ENCODE peak calls at places on chromosomes 16 and 17, in five cellular contexts. L is IMR-90, S is H9, U is mesendoderm, J is H1. F is an unnamed sample.

GRCh38 chr17:79808763-79809529 is 12.1 kb upstream of the CBX8 start:
- DNase-seq in L (no peak), S (peak; percentile 85), U (peak; percentile 84), J (no peak), F (no peak)

GRCh38 chr16:57758331-57759117 is 23.0 kb downstream of the KATNB1 start:
- DNase-seq in L (no peak), S (no peak), U (no peak), J (no peak), F (no peak)

GRCh38 chr17:81417049-81417878 is 22.0 kb downstream of the BAHCC1 start:
- DNase-seq in L (no peak), S (no peak), U (no peak), J (no peak), F (no peak)

GRCh38 chr17:11240041-11240801 is 792 bp upstream of the SHISA6 start:
- DNase-seq in L (no peak), S (peak; percentile 78), U (peak; percentile 71), J (no peak), F (peak; percentile 50)

GRCh38 chr16:30417447-30418349 is 10.3 kb downstream of the ZNF771 start:
- DNase-seq in L (peak; percentile 88), S (peak; percentile 91), U (peak; percentile 98), J (peak; percentile 94), F (peak; percentile 94)

GRCh38 chr16:70770291-70770967 is 30.5 kb downstream of the VAC14 start:
- DNase-seq in L (no peak), S (no peak), U (no peak), J (no peak), F (no peak)

GRCh38 chr17:63973930-63974593 is 1.3 kb upstream of the SCN4A start:
- DNase-seq in L (peak; percentile 21), S (no peak), U (no peak), J (no peak), F (no peak)

GRCh38 chr17:42877037-42877436 is 23.6 kb upstream of the G6PC1 start:
- DNase-seq in L (no peak), S (no peak), U (no peak), J (no peak), F (no peak)

GRCh38 chr17:50328360-50328759 is 17.6 kb upstream of the XYLT2 start:
- DNase-seq in L (no peak), S (no peak), U (no peak), J (no peak), F (no peak)

GRCh38 chr16:4096509-4096908 is 19.7 kb downstream of the ADCY9 start:
- DNase-seq in L (no peak), S (no peak), U (no peak), J (no peak), F (no peak)

GRCh38 chr16:23317266-23317661 is 15.2 kb downstream of the SCNN1B start:
- DNase-seq in L (no peak), S (no peak), U (no peak), J (no peak), F (no peak)

GRCh38 chr17:82881900-82882714 is 42.3 kb upstream of the ZNF750 start:
- DNase-seq in L (no peak), S (no peak), U (no peak), J (no peak), F (no peak)

GRCh38 chr17:81538651-81539570 is 10.7 kb downstream of the FSCN2 start:
- DNase-seq in L (no peak), S (no peak), U (no peak), J (no peak), F (no peak)

GRCh38 chr16:19389246-19389645 is 28.4 kb upstream of the TMC5 start:
- DNase-seq in L (no peak), S (peak; percentile 80), U (peak; percentile 74), J (no peak), F (peak; percentile 14)

GRCh38 chr16:81864646-81865382 is 85.7 kb downstream of the PLCG2 start:
- DNase-seq in L (no peak), S (no peak), U (peak; percentile 9), J (no peak), F (no peak)

GRCh38 chr17:8310601-8311123 is 621 bp downstream of the ARHGEF15 start:
- DNase-seq in L (no peak), S (no peak), U (no peak), J (no peak), F (no peak)

DNA sequence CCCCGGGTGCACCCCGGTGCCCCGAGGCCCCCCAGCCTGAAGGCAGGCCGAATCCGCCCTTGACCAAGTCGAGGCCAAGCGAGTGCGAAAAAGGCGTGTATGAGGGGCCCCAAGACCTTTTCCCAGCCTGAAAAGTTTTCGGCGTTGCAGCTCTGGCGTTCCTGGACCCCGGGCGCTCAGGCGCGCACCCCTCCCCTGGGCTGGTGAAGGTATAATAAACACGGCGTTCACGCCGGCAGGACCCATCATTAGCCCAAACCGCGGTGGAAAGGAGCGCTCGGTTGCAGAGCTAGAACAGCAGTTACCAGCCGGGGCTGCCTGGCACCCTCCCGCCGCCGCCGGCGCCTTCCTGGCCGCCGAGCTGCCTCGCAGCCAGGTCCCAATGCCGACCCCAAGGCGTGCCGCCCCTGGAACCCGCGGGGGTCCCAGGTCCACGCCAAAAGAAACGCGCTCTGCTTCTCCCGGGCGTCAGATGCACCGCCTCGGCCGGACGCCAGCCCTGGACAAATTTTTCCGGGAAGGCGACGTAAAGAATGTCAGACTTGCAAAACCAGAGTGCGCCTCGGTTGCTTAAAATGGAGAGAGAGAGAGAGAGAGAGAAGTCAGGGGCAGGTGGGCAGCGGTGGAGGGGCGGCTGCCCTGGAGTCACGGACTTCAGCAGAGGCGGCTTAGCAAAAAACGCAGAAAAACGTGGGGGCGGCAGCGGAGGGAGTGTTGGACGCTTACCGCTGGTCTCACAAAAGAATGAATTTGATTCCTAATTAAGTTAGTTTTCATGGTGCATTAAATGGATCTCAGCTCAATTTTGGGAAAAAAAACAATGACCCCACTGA is 11.4 kb upstream of the FOXF1 start:
- DNase-seq in L (peak; percentile 52), S (no peak), U (no peak), J (no peak), F (no peak)
- H4K8ac ChIP-seq in L (peak overlapping the region; percentile 91), S (no peak overlapping the region), U (no peak overlapping the region), J (no peak overlapping the region), F (no peak overlapping the region)

DNA sequence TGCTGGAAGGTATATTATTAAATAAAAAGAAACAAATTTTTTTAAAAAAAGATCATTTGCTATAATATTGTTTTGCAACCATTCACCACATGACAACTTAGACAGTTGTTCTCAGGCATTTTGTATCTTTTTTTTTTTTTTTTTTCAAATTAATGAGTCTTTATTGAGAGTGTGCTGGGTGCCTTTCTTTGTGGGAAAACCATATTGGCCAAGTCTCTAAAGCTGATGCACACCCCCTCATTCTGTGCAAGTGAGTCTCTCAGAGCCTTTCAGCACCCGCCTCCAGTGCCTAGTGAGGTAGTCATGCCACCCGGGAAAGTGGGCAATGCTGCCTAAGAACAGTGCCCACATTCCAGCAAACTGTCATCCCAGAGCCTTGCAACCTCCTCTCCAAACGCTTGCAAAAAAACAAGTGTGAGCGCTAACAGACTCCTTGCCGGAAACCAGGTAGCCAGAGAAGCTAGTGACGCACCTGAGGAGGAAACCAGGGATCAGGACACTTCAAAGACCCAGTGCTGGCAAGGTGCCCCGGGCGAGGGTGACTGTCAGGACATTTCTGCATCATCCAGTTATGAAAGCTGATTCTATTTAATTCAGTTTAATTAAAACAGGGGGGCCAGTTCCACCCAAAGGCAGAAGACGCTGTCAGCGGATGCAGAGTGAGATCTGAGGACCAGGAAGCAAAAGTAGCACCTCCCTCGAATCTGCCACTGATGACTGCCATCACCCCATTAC is 34.9 kb downstream of the SMARCE1 start:
- DNase-seq in L (no peak), S (no peak), U (no peak), J (no peak), F (no peak)
- H3K18ac ChIP-seq in L (no peak overlapping the region), S (no peak overlapping the region), U (no peak overlapping the region), J (no peak overlapping the region), F (no peak overlapping the region)

GRCh38 chr17:19664136-19664820 is 15.7 kb downstream of the ALDH3A2 start:
- DNase-seq in L (no peak), S (peak; percentile 10), U (no peak), J (no peak), F (no peak)
- H4K8ac ChIP-seq in L (no peak overlapping the region), S (no peak overlapping the region), U (no peak overlapping the region), J (no peak overlapping the region), F (no peak overlapping the region)

GRCh38 chr17:33387406-33387805 is 94.3 kb upstream of the ASIC2 start:
- DNase-seq in L (no peak), S (no peak), U (no peak), J (no peak), F (no peak)

GRCh38 chr17:33390479-33391027 is 97.5 kb upstream of the ASIC2 start:
- DNase-seq in L (no peak), S (no peak), U (peak; percentile 35), J (no peak), F (no peak)

GRCh38 chr17:33385133-33385532 is 92.0 kb upstream of the ASIC2 start:
- DNase-seq in L (no peak), S (no peak), U (peak; percentile 48), J (no peak), F (no peak)

GRCh38 chr17:33385713-33386112 is 92.6 kb upstream of the ASIC2 start:
- DNase-seq in L (no peak), S (no peak), U (peak; percentile 52), J (no peak), F (no peak)

DNA sequence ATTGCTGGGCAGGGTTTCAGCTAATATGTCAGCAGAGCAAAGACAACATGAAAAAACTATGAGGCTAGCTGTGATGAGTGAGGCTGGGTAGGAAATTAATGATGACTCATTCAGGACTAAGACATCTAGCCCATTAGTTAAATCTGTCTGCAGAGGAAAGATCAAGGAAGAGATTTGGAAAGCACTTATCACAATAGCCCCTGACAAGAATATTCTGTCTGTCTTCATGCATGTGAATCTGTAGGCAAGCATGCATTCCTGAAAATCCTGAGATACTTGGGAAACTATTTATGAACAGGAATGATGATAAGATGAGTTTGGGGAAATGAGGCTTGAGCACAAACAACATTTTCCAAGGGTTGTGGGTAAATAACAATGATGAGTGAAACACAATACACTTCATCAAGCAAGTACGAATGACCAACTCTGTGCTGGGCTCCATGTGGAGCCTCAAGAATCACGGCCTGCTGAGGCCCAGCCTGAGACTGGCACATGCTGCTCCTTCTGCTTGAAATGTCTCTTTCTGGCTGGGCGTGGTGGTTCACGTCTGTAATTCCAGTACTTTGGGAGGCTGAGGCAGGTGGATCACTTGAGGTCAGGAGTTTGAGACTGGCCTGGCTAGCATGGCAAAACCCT is 96.5 kb upstream of the ASIC2 start:
- DNase-seq in L (no peak), S (no peak), U (peak; percentile 88), J (no peak), F (no peak)
- H3K18ac ChIP-seq in L (no peak overlapping the region), S (no peak overlapping the region), U (no peak overlapping the region), J (no peak overlapping the region), F (no peak overlapping the region)

GRCh38 chr16:66652661-66653060 is 43.9 kb downstream of the CMTM4 start:
- DNase-seq in L (no peak), S (no peak), U (no peak), J (no peak), F (no peak)

GRCh38 chr16:66650707-66651473 is 45.7 kb downstream of the CMTM4 start:
- DNase-seq in L (peak; percentile 80), S (peak; percentile 88), U (peak; percentile 92), J (peak; percentile 68), F (peak; percentile 81)

GRCh38 chr16:66651965-66652364 is 44.6 kb downstream of the CMTM4 start:
- DNase-seq in L (no peak), S (no peak), U (no peak), J (no peak), F (no peak)

GRCh38 chr16:66649636-66650205 is 45.2 kb downstream of the CMTM3 start:
- DNase-seq in L (no peak), S (no peak), U (no peak), J (no peak), F (no peak)

DNA sequence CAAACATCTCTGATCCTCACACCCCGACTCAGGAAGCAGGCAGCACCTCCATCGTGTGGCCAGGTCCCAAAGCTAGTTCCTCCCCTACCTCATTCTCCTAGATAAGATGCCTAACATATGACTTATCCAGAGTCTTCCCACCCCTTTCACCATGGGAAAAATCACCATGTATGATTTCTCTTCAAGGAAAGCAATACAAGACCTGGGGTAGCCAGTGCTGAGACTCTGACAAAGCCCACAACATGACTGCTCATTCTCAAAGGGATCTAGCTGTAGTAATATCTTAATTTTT is 45.1 kb downstream of the CMTM4 start:
- DNase-seq in L (no peak), S (no peak), U (peak; percentile 36), J (no peak), F (no peak)
- H4K8ac ChIP-seq in L (peak overlapping the region; percentile 36), S (no peak overlapping the region), U (no peak overlapping the region), J (no peak overlapping the region), F (no peak overlapping the region)

F was measured in neuronal stem cell.